ENCODE peak calls at places on chromosome 22, in nine cellular contexts. B is NCI-H460, F is HFFc6, X is dermis microvascular lymphatic vessel endothelial cell, J is G401, H is HS-5, D is H9, Y is small intestine, V is MCF 10A. C is an unnamed sample.
A peak's percentile ranks its signal among the peaks of the same experiment; 100 is the strongest.

GRCh38 chr22:19965771-19966709 is 24.4 kb upstream of the TXNRD2 start:
- DNase-seq in F (no peak), H (no peak), B (no peak), J (no peak), D (peak; percentile 59), X (no peak), Y (no peak), V (no peak), C (no peak)

GRCh38 chr22:21876486-21877176 is 9.2 kb upstream of the MAPK1 start:
- DNase-seq in D (no peak), Y (no peak), H (peak; percentile 48), X (peak; percentile 19), F (peak; percentile 91), V (peak; percentile 28), J (no peak), B (peak; percentile 6), C (no peak)

GRCh38 chr22:27220349-27220748 is 563.0 kb downstream of the MIAT start:
- DNase-seq in D (no peak), J (no peak), V (peak; percentile 18), B (no peak), Y (no peak), F (peak; percentile 70), H (peak; percentile 66), X (no peak), C (no peak)

GRCh38 chr22:49764151-49764581 is 63.5 kb downstream of the BRD1 start:
- DNase-seq in H (no peak), B (no peak), X (no peak), F (no peak), J (no peak), D (peak; percentile 45), V (no peak), Y (no peak), C (no peak)

GRCh38 chr22:44698531-44699421 is 3.2 kb upstream of the PRR5 start:
- DNase-seq in X (no peak), V (no peak), D (peak; percentile 75), J (peak; percentile 36), H (peak; percentile 77), F (peak; percentile 83), B (no peak), Y (no peak), C (no peak)

GRCh38 chr22:43789452-43789851 is 22.7 kb downstream of the EFCAB6 start:
- DNase-seq in J (no peak), D (no peak), X (no peak), H (peak; percentile 84), V (peak; percentile 72), B (no peak), Y (no peak), F (peak; percentile 89), C (no peak)

GRCh38 chr22:32861330-32861729 is 59.8 kb downstream of the TIMP3 start:
- DNase-seq in J (no peak), V (no peak), H (no peak), F (no peak), Y (no peak), B (no peak), D (no peak), X (no peak), C (no peak)

GRCh38 chr22:34057726-34058125 is 137.4 kb upstream of the LARGE1 start:
- DNase-seq in Y (no peak), F (no peak), J (no peak), D (no peak), H (no peak), B (no peak), V (no peak), X (no peak), C (no peak)

GRCh38 chr22:41799486-41800347 is 762 bp upstream of the CCDC134 start:
- DNase-seq in X (peak; percentile 19), D (peak; percentile 43), F (no peak), H (no peak), Y (peak; percentile 29), J (peak; percentile 78), V (no peak), B (no peak), C (no peak)

GRCh38 chr22:37218771-37219411 is 6.6 kb upstream of the SSTR3 start:
- DNase-seq in V (no peak), Y (peak; percentile 43), B (no peak), X (no peak), D (no peak), J (no peak), F (no peak), H (no peak), C (no peak)

C was measured in SIG-M5.